ENCODE peak calls at places on chromosomes 4 and X, in nine cellular contexts. G is hippocampal formation; W is activated T-cell treated with anti-CD3 and anti-CD28 coated beads, Interleukin-2, amount 50 U/mL, for 72 hours; N is effector CD4-positive, alpha-beta T cell; Q is CD8-positive, alpha-beta T cell; M is EL; V is esophagus muscularis mucosa; E is ELF-1; C is GM23248. Y is an unnamed sample.

GRCh38 chr4:51998837-51999236 is 21.3 kb downstream of the LRRC66 start:
- DNase-seq in G (no peak), W (no peak), N (no peak), Q (no peak), M (no peak), V (no peak), E (no peak), C (no peak), Y (no peak)

GRCh38 chr4:122688529-122688928 is 44.0 kb upstream of the BBS12 start:
- DNase-seq in G (no peak), W (no peak), N (no peak), Q (no peak), M (no peak), V (no peak), E (no peak), C (peak; percentile 20), Y (no peak)

GRCh38 chr4:151013491-151013890 is 1.6 kb downstream of the LRBA start:
- DNase-seq in G (no peak), W (no peak), N (no peak), Q (no peak), M (no peak), V (no peak), E (no peak), C (peak; percentile 6), Y (no peak)

GRCh38 chr4:54696649-54697048 is 38.9 kb downstream of the KIT start:
- DNase-seq in G (no peak), W (no peak), N (no peak), Q (no peak), M (no peak), V (no peak), E (no peak), C (no peak), Y (no peak)

GRCh38 chrX:80285131-80285773 is 135.0 kb upstream of the TENT5D start:
- DNase-seq in G (no peak), W (no peak), N (no peak), Q (no peak), M (no peak), V (no peak), E (peak; percentile 70), C (peak; percentile 26), Y (peak; percentile 13)

GRCh38 chr4:105709081-105709450 is 482 bp downstream of the GSTCD start:
- DNase-seq in G (no peak), W (peak; percentile 9), N (no peak), Q (no peak), M (peak; percentile 37), V (no peak), E (no peak), C (peak; percentile 57), Y (peak; percentile 11)

GRCh38 chr4:183249854-183250253 is 70.2 kb downstream of the CLDN22 start:
- DNase-seq in G (no peak), W (peak; percentile 18), N (no peak), Q (no peak), M (peak; percentile 42), V (no peak), E (no peak), C (peak; percentile 66), Y (peak; percentile 58)

GRCh38 chrX:141902366-141902765 is 1.3 kb upstream of the MAGEC1 start:
- DNase-seq in G (no peak), W (no peak), N (no peak), Q (no peak), M (peak; percentile 3), V (no peak), E (no peak), C (no peak), Y (no peak)

GRCh38 chr4:687048-687974 is 1.6 kb downstream of the SLC49A3 start:
- DNase-seq in G (no peak), W (no peak), N (no peak), Q (no peak), M (peak; percentile 91), V (peak; percentile 97), E (peak; percentile 71), C (peak; percentile 98), Y (peak; percentile 94)

GRCh38 chr4:27463816-27464215 is 603.2 kb downstream of the STIM2 start:
- DNase-seq in G (no peak), W (no peak), N (no peak), Q (no peak), M (peak; percentile 92), V (no peak), E (no peak), C (peak; percentile 42), Y (peak; percentile 44)

GRCh38 chr4:54001558-54002365 is 62.6 kb downstream of the CHIC2 start:
- DNase-seq in G (no peak), W (no peak), N (no peak), Q (no peak), M (no peak), V (no peak), E (peak; percentile 10), C (no peak), Y (no peak)

GRCh38 chr4:1969928-1970723 is 38.6 kb downstream of the NELFA start:
- DNase-seq in G (no peak), W (no peak), N (no peak), Q (no peak), M (no peak), V (no peak), E (no peak), C (no peak), Y (no peak)

GRCh38 chr4:107740950-107741701 is 21.1 kb upstream of the PAPSS1 start:
- DNase-seq in G (no peak), W (no peak), N (no peak), Q (no peak), M (peak; percentile 74), V (no peak), E (peak; percentile 37), C (peak; percentile 49), Y (peak; percentile 75)

GRCh38 chr4:159871141-159871540 is 768.3 kb downstream of the RAPGEF2 start:
- DNase-seq in G (no peak), W (no peak), N (no peak), Q (no peak), M (no peak), V (no peak), E (no peak), C (no peak), Y (peak; percentile 28)

GRCh38 chr4:157143365-157143764 is 67.4 kb downstream of the GLRB start:
- DNase-seq in G (no peak), W (no peak), N (no peak), Q (no peak), M (no peak), V (no peak), E (no peak), C (peak; percentile 1), Y (no peak)

GRCh38 chr4:165873298-165874071 is 448 bp downstream of the TLL1 start:
- DNase-seq in G (peak; percentile 20), W (peak; percentile 1), N (no peak), Q (no peak), M (peak; percentile 40), V (no peak), E (peak; percentile 56), C (peak; percentile 34), Y (peak; percentile 16)

GRCh38 chr4:11158971-11159370 is 269.7 kb downstream of the HS3ST1 start:
- DNase-seq in G (no peak), W (no peak), N (no peak), Q (no peak), M (no peak), V (no peak), E (no peak), C (no peak), Y (no peak)

GRCh38 chr4:41693629-41694028 is 54.9 kb downstream of the PHOX2B start:
- DNase-seq in G (no peak), W (no peak), N (no peak), Q (no peak), M (peak; percentile 35), V (no peak), E (no peak), C (peak; percentile 56), Y (peak; percentile 46)

GRCh38 chr4:140807491-140808257 is 51.5 kb upstream of the TBC1D9 start:
- DNase-seq in G (no peak), W (no peak), N (no peak), Q (no peak), M (peak; percentile 27), V (no peak), E (no peak), C (no peak), Y (peak; percentile 78)

GRCh38 chr4:4754641-4755040 is 104.8 kb upstream of the MSX1 start:
- DNase-seq in G (no peak), W (no peak), N (no peak), Q (no peak), M (no peak), V (no peak), E (no peak), C (no peak), Y (no peak)

GRCh38 chr4:101527186-101527585 is 179.9 kb upstream of the PPP3CA start:
- DNase-seq in G (no peak), W (peak; percentile 79), N (peak; percentile 12), Q (no peak), M (peak; percentile 2), V (no peak), E (no peak), C (peak; percentile 10), Y (no peak)

GRCh38 chr4:89056953-89057398 is at the start of gene FAM13A:
- DNase-seq in G (peak; percentile 35), W (no peak), N (no peak), Q (no peak), M (peak; percentile 86), V (peak; percentile 94), E (peak; percentile 92), C (peak; percentile 98), Y (peak; percentile 98)

GRCh38 chr4:24974252-24974580 is 56.5 kb downstream of the LGI2 start:
- DNase-seq in G (no peak), W (no peak), N (no peak), Q (no peak), M (no peak), V (no peak), E (no peak), C (no peak), Y (no peak)

GRCh38 chrX:40780123-40780522 is 44.8 kb upstream of the MED14 start:
- DNase-seq in G (no peak), W (no peak), N (no peak), Q (no peak), M (no peak), V (no peak), E (no peak), C (no peak), Y (no peak)

GRCh38 chr4:180058731-180059215 is 2184.4 kb upstream of the TENM3 start:
- DNase-seq in G (peak; percentile 74), W (no peak), N (no peak), Q (no peak), M (peak; percentile 6), V (no peak), E (peak; percentile 58), C (peak; percentile 44), Y (peak; percentile 29)

GRCh38 chrX:110442631-110443030 is 84.0 kb downstream of the RTL9 start:
- DNase-seq in G (no peak), W (no peak), N (no peak), Q (no peak), M (peak; percentile 46), V (no peak), E (peak; percentile 54), C (peak; percentile 56), Y (peak; percentile 30)

GRCh38 chrX:30577362-30577961 is at the start of gene TASL:
- DNase-seq in G (no peak), W (peak; percentile 31), N (peak; percentile 2), Q (no peak), M (no peak), V (no peak), E (no peak), C (no peak), Y (no peak)

GRCh38 chrX:71542825-71543224 is 9.9 kb downstream of the OGT start:
- DNase-seq in G (no peak), W (no peak), N (no peak), Q (no peak), M (no peak), V (no peak), E (no peak), C (peak; percentile 28), Y (no peak)

GRCh38 chrX:97743014-97743413 is 859.3 kb downstream of the RPA4 start:
- DNase-seq in G (no peak), W (peak; percentile 4), N (no peak), Q (no peak), M (no peak), V (no peak), E (no peak), C (peak; percentile 7), Y (no peak)

GRCh38 chr4:53671757-53672156 is 80.5 kb upstream of the LNX1 start:
- DNase-seq in G (no peak), W (no peak), N (no peak), Q (no peak), M (no peak), V (no peak), E (no peak), C (no peak), Y (no peak)

GRCh38 chr4:24794916-24795665 is at the start of gene SOD3:
- DNase-seq in G (peak; percentile 13), W (no peak), N (no peak), Q (no peak), M (peak; percentile 93), V (peak; percentile 97), E (peak; percentile 91), C (peak; percentile 92), Y (peak; percentile 69)

Y was measured in iris pigment epithelial cell.